ENCODE peak calls at places on chromosomes 11 and 22, in nine cellular contexts. One of them, this sample, is unnamed.

GRCh38 chr11:68471360-68472340 is 11.1 kb downstream of the PPP6R3 start:
- DNase-seq in putamen: no peak
- DNase-seq in NB4: peak
- DNase-seq in lung: no peak
- DNase-seq in T-cell: peak
- DNase-seq in Peyer's patch: no peak
- DNase-seq in stimulated activated CD4-positive, alpha-beta T cell treated with anti-CD3 and anti-CD28 coated beads, Interleukin-15, amount 100 ng/mL, for 24 hours: peak
- DNase-seq in naive thymus-derived CD8-positive, alpha-beta T cell: peak
- DNase-seq in non-pigmented ciliary epithelial cell: peak
- DNase-seq in this sample: no peak

GRCh38 chr22:29971607-29972006 is 88.6 kb downstream of the MTMR3 start:
- DNase-seq in putamen: no peak
- DNase-seq in NB4: no peak
- DNase-seq in lung: no peak
- DNase-seq in T-cell: no peak
- DNase-seq in Peyer's patch: no peak
- DNase-seq in stimulated activated CD4-positive, alpha-beta T cell treated with anti-CD3 and anti-CD28 coated beads, Interleukin-15, amount 100 ng/mL, for 24 hours: no peak
- DNase-seq in naive thymus-derived CD8-positive, alpha-beta T cell: no peak
- DNase-seq in non-pigmented ciliary epithelial cell: no peak
- DNase-seq in this sample: no peak

GRCh38 chr22:48331691-48332220 is 1495.9 kb downstream of the BRD1 start:
- DNase-seq in putamen: no peak
- DNase-seq in NB4: no peak
- DNase-seq in lung: no peak
- DNase-seq in T-cell: no peak
- DNase-seq in Peyer's patch: no peak
- DNase-seq in stimulated activated CD4-positive, alpha-beta T cell treated with anti-CD3 and anti-CD28 coated beads, Interleukin-15, amount 100 ng/mL, for 24 hours: no peak
- DNase-seq in naive thymus-derived CD8-positive, alpha-beta T cell: no peak
- DNase-seq in non-pigmented ciliary epithelial cell: no peak
- DNase-seq in this sample: no peak

GRCh38 chr22:50437511-50438304 is 37.1 kb downstream of the SBF1 start:
- DNase-seq in putamen: no peak
- DNase-seq in NB4: no peak
- DNase-seq in lung: no peak
- DNase-seq in T-cell: no peak
- DNase-seq in Peyer's patch: no peak
- DNase-seq in stimulated activated CD4-positive, alpha-beta T cell treated with anti-CD3 and anti-CD28 coated beads, Interleukin-15, amount 100 ng/mL, for 24 hours: no peak
- DNase-seq in naive thymus-derived CD8-positive, alpha-beta T cell: no peak
- DNase-seq in non-pigmented ciliary epithelial cell: no peak
- DNase-seq in this sample: no peak

GRCh38 chr22:30806391-30806861 is 111.8 kb downstream of the OSBP2 start:
- DNase-seq in putamen: no peak
- DNase-seq in NB4: peak
- DNase-seq in lung: no peak
- DNase-seq in T-cell: no peak
- DNase-seq in Peyer's patch: no peak
- DNase-seq in stimulated activated CD4-positive, alpha-beta T cell treated with anti-CD3 and anti-CD28 coated beads, Interleukin-15, amount 100 ng/mL, for 24 hours: no peak
- DNase-seq in naive thymus-derived CD8-positive, alpha-beta T cell: no peak
- DNase-seq in non-pigmented ciliary epithelial cell: peak
- DNase-seq in this sample: no peak

GRCh38 chr11:44979536-44980399 is 29.1 kb upstream of the TP53I11 start:
- DNase-seq in putamen: no peak
- DNase-seq in NB4: no peak
- DNase-seq in lung: peak
- DNase-seq in T-cell: no peak
- DNase-seq in Peyer's patch: no peak
- DNase-seq in stimulated activated CD4-positive, alpha-beta T cell treated with anti-CD3 and anti-CD28 coated beads, Interleukin-15, amount 100 ng/mL, for 24 hours: no peak
- DNase-seq in naive thymus-derived CD8-positive, alpha-beta T cell: no peak
- DNase-seq in non-pigmented ciliary epithelial cell: no peak
- DNase-seq in this sample: peak

GRCh38 chr11:35282226-35282882 is 137.0 kb downstream of the SLC1A2 start:
- DNase-seq in putamen: no peak
- DNase-seq in NB4: no peak
- DNase-seq in lung: no peak
- DNase-seq in T-cell: no peak
- DNase-seq in Peyer's patch: no peak
- DNase-seq in stimulated activated CD4-positive, alpha-beta T cell treated with anti-CD3 and anti-CD28 coated beads, Interleukin-15, amount 100 ng/mL, for 24 hours: no peak
- DNase-seq in naive thymus-derived CD8-positive, alpha-beta T cell: no peak
- DNase-seq in non-pigmented ciliary epithelial cell: no peak
- DNase-seq in this sample: no peak

GRCh38 chr11:68312117-68312779 is at the start of gene LRP5:
- DNase-seq in putamen: no peak
- DNase-seq in NB4: peak
- DNase-seq in lung: no peak
- DNase-seq in T-cell: no peak
- DNase-seq in Peyer's patch: no peak
- DNase-seq in stimulated activated CD4-positive, alpha-beta T cell treated with anti-CD3 and anti-CD28 coated beads, Interleukin-15, amount 100 ng/mL, for 24 hours: peak
- DNase-seq in naive thymus-derived CD8-positive, alpha-beta T cell: no peak
- DNase-seq in non-pigmented ciliary epithelial cell: no peak
- DNase-seq in this sample: no peak

GRCh38 chr22:46320716-46321386 is 14.7 kb upstream of the TRMU start:
- DNase-seq in putamen: no peak
- DNase-seq in NB4: no peak
- DNase-seq in lung: no peak
- DNase-seq in T-cell: no peak
- DNase-seq in Peyer's patch: no peak
- DNase-seq in stimulated activated CD4-positive, alpha-beta T cell treated with anti-CD3 and anti-CD28 coated beads, Interleukin-15, amount 100 ng/mL, for 24 hours: no peak
- DNase-seq in naive thymus-derived CD8-positive, alpha-beta T cell: no peak
- DNase-seq in non-pigmented ciliary epithelial cell: no peak
- DNase-seq in this sample: no peak

GRCh38 chr22:32996702-32997101 is 61.5 kb downstream of the SYN3 start:
- DNase-seq in putamen: no peak
- DNase-seq in NB4: no peak
- DNase-seq in lung: peak
- DNase-seq in T-cell: no peak
- DNase-seq in Peyer's patch: no peak
- DNase-seq in stimulated activated CD4-positive, alpha-beta T cell treated with anti-CD3 and anti-CD28 coated beads, Interleukin-15, amount 100 ng/mL, for 24 hours: no peak
- DNase-seq in naive thymus-derived CD8-positive, alpha-beta T cell: no peak
- DNase-seq in non-pigmented ciliary epithelial cell: no peak
- DNase-seq in this sample: no peak

GRCh38 chr11:88384004-88384677 is 46.6 kb upstream of the CTSC start:
- DNase-seq in putamen: no peak
- DNase-seq in NB4: no peak
- DNase-seq in lung: no peak
- DNase-seq in T-cell: no peak
- DNase-seq in Peyer's patch: no peak
- DNase-seq in stimulated activated CD4-positive, alpha-beta T cell treated with anti-CD3 and anti-CD28 coated beads, Interleukin-15, amount 100 ng/mL, for 24 hours: no peak
- DNase-seq in naive thymus-derived CD8-positive, alpha-beta T cell: no peak
- DNase-seq in non-pigmented ciliary epithelial cell: peak
- DNase-seq in this sample: no peak

GRCh38 chr22:29510542-29510941 is 30.5 kb downstream of the NEFH start:
- DNase-seq in putamen: no peak
- DNase-seq in NB4: no peak
- DNase-seq in lung: no peak
- DNase-seq in T-cell: no peak
- DNase-seq in Peyer's patch: no peak
- DNase-seq in stimulated activated CD4-positive, alpha-beta T cell treated with anti-CD3 and anti-CD28 coated beads, Interleukin-15, amount 100 ng/mL, for 24 hours: no peak
- DNase-seq in naive thymus-derived CD8-positive, alpha-beta T cell: no peak
- DNase-seq in non-pigmented ciliary epithelial cell: no peak
- DNase-seq in this sample: no peak

GRCh38 chr11:1827095-1827797 is 7.5 kb upstream of the SYT8 start:
- DNase-seq in putamen: peak
- DNase-seq in NB4: no peak
- DNase-seq in lung: peak
- DNase-seq in T-cell: no peak
- DNase-seq in Peyer's patch: no peak
- DNase-seq in stimulated activated CD4-positive, alpha-beta T cell treated with anti-CD3 and anti-CD28 coated beads, Interleukin-15, amount 100 ng/mL, for 24 hours: no peak
- DNase-seq in naive thymus-derived CD8-positive, alpha-beta T cell: no peak
- DNase-seq in non-pigmented ciliary epithelial cell: no peak
- DNase-seq in this sample: no peak